ENCODE peak calls at places on chromosomes 13 and 19, in eight cellular contexts. M is CD4-positive, CD25-positive, alpha-beta regulatory T cell; D is SK-N-SH; H is K562; W is heart left ventricle; T is GM23338; E is Peyer's patch; R is Panc1. C is an unnamed sample.

GRCh38 chr19:6213266-6213595 is 66.5 kb downstream of the MLLT1 start:
- DNase-seq in M (no peak), D (peak), H (no peak), W (no peak), T (no peak), E (peak), R (no peak), C (no peak)

GRCh38 chr19:45350477-45351058 is 10.0 kb downstream of the KLC3 start:
- DNase-seq in M (no peak), D (peak), H (no peak), W (no peak), T (no peak), E (no peak), R (no peak), C (no peak)

GRCh38 chr13:113116871-113117271 is 5.7 kb upstream of the F10 start:
- DNase-seq in M (no peak), D (peak), H (no peak), W (no peak), T (no peak), E (no peak), R (no peak), C (peak)

GRCh38 chr13:21465710-21466160 is 6.6 kb upstream of the ZDHHC20 start:
- DNase-seq in M (no peak), D (no peak), H (no peak), W (no peak), T (peak), E (no peak), R (no peak), C (peak)

GRCh38 chr13:38657191-38657590 is 29.7 kb upstream of the FREM2 start:
- DNase-seq in M (no peak), D (no peak), H (no peak), W (no peak), T (no peak), E (no peak), R (no peak), C (no peak)

GRCh38 chr13:51681037-51681678 is 96.9 kb downstream of the WDFY2 start:
- DNase-seq in M (peak), D (no peak), H (no peak), W (no peak), T (no peak), E (no peak), R (peak), C (no peak)

GRCh38 chr19:33392341-33393285 is 19.1 kb downstream of the CEBPG start:
- DNase-seq in M (no peak), D (peak), H (no peak), W (no peak), T (no peak), E (peak), R (no peak), C (no peak)

GRCh38 chr19:1873524-1874473 is 10.4 kb upstream of the KLF16 start:
- DNase-seq in M (no peak), D (peak), H (peak), W (peak), T (no peak), E (no peak), R (no peak), C (no peak)

GRCh38 chr13:112238436-112238995 is 137.6 kb upstream of the SPACA7 start:
- DNase-seq in M (no peak), D (no peak), H (no peak), W (no peak), T (no peak), E (no peak), R (no peak), C (no peak)

GRCh38 chr19:48750771-48751504 is 1.5 kb downstream of the FUT1 start:
- DNase-seq in M (no peak), D (no peak), H (no peak), W (no peak), T (no peak), E (no peak), R (no peak), C (peak)

GRCh38 chr13:25267715-25268114 is 19.6 kb downstream of the MTMR6 start:
- DNase-seq in M (peak), D (peak), H (no peak), W (no peak), T (no peak), E (no peak), R (no peak), C (no peak)

GRCh38 chr13:110126391-110126961 is 180.5 kb downstream of the COL4A1 start:
- DNase-seq in M (no peak), D (no peak), H (no peak), W (peak), T (peak), E (no peak), R (no peak), C (peak)

GRCh38 chr19:50959731-50960500 is 7.1 kb upstream of the KLK5 start:
- DNase-seq in M (no peak), D (no peak), H (no peak), W (no peak), T (no peak), E (no peak), R (no peak), C (no peak)

GRCh38 chr19:16144216-16144581 is 714 bp downstream of the HSH2D start:
- DNase-seq in M (no peak), D (no peak), H (no peak), W (no peak), T (no peak), E (no peak), R (no peak), C (no peak)

GRCh38 chr13:28819046-28819747 is 942 bp upstream of the MTUS2 start:
- DNase-seq in M (no peak), D (no peak), H (no peak), W (no peak), T (peak), E (no peak), R (no peak), C (no peak)

GRCh38 chr13:32245555-32245954 is 69.6 kb downstream of the ZAR1L start:
- DNase-seq in M (no peak), D (no peak), H (no peak), W (no peak), T (no peak), E (no peak), R (no peak), C (no peak)

GRCh38 chr13:28181413-28181812 is 43.1 kb downstream of the PAN3 start:
- DNase-seq in M (no peak), D (no peak), H (no peak), W (no peak), T (no peak), E (no peak), R (peak), C (no peak)

GRCh38 chr19:57241181-57241580 is 749 bp downstream of the ZNF805 start:
- DNase-seq in M (no peak), D (peak), H (peak), W (no peak), T (peak), E (no peak), R (no peak), C (peak)

GRCh38 chr19:57244513-57244912 is 4.1 kb downstream of the ZNF805 start:
- DNase-seq in M (no peak), D (no peak), H (no peak), W (no peak), T (no peak), E (no peak), R (no peak), C (no peak)

GRCh38 chr19:57240311-57241090 is at the start of gene ZNF805:
- DNase-seq in M (peak), D (peak), H (peak), W (peak), T (peak), E (peak), R (peak), C (peak)

GRCh38 chr19:57242821-57243220 is 2.4 kb downstream of the ZNF805 start:
- DNase-seq in M (no peak), D (no peak), H (no peak), W (no peak), T (no peak), E (no peak), R (no peak), C (no peak)

DNA sequence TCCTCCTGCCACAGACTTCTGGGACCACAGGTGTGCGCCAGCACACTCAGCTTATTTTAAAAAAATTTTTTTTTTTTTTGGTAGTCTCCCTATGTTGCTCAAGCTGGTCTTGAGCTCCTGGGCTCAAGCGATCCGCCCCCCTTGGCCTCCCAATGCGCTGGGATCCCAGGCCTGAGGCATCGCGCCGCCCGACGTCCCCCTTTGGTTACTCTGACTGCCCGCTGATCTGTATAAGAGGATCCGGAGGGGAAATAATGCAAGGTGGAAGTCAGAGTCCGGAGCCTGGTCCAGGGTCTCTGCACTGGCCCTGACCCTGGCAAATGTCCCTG is 486 bp upstream of the ZNF805 start:
- DNase-seq in M (no peak), D (no peak), H (no peak), W (no peak), T (peak), E (no peak), R (no peak), C (no peak)
- H3K27ac ChIP-seq in M (peak), D (peak), H (peak), W (peak), T (peak), E (peak), R (peak), C (peak)

DNA sequence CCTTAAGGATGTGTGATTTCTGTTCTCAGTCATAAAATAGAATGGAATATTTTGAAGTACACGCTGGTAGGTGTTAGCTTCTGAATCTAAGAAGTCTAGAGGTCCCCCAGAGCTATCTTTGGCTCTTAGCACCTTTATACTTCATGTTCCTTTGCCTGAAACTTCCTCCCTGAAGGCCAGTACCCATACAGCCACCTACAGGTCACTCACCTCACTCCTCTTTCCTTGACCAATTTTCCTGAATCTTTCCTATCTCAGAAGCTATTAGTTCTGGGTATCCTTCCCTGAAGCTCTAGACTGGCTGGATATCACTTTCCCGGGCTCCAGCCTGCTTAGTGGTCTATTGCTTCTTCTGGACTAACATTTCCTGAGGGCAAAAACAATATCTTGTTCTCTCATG is 93.4 kb upstream of the EDNRB start:
- DNase-seq in M (no peak), D (no peak), H (no peak), W (no peak), T (no peak), E (no peak), R (no peak), C (peak)
- H3K27ac ChIP-seq in M (no peak), D (no peak), H (no peak), W (no peak), T (no peak), E (no peak), R (no peak), C (no peak)

GRCh38 chr19:7294571-7295212 is 478 bp upstream of the INSR start:
- DNase-seq in M (no peak), D (peak), H (peak), W (peak), T (peak), E (peak), R (no peak), C (peak)
- H3K27ac ChIP-seq in M (no peak), D (no peak), H (no peak), W (peak), T (no peak), E (peak), R (no peak), C (no peak)

GRCh38 chr19:38676023-38676877 is 28.8 kb downstream of the ACTN4 start:
- DNase-seq in M (no peak), D (no peak), H (peak), W (peak), T (no peak), E (no peak), R (no peak), C (no peak)

GRCh38 chr19:38678891-38679494 is 31.5 kb downstream of the ACTN4 start:
- DNase-seq in M (no peak), D (no peak), H (no peak), W (no peak), T (no peak), E (no peak), R (no peak), C (no peak)

GRCh38 chr19:38678217-38678890 is 30.9 kb downstream of the ACTN4 start:
- DNase-seq in M (peak), D (no peak), H (no peak), W (no peak), T (no peak), E (no peak), R (no peak), C (no peak)

GRCh38 chr19:38675611-38676010 is 28.2 kb downstream of the ACTN4 start:
- DNase-seq in M (peak), D (no peak), H (peak), W (no peak), T (no peak), E (peak), R (no peak), C (no peak)

DNA sequence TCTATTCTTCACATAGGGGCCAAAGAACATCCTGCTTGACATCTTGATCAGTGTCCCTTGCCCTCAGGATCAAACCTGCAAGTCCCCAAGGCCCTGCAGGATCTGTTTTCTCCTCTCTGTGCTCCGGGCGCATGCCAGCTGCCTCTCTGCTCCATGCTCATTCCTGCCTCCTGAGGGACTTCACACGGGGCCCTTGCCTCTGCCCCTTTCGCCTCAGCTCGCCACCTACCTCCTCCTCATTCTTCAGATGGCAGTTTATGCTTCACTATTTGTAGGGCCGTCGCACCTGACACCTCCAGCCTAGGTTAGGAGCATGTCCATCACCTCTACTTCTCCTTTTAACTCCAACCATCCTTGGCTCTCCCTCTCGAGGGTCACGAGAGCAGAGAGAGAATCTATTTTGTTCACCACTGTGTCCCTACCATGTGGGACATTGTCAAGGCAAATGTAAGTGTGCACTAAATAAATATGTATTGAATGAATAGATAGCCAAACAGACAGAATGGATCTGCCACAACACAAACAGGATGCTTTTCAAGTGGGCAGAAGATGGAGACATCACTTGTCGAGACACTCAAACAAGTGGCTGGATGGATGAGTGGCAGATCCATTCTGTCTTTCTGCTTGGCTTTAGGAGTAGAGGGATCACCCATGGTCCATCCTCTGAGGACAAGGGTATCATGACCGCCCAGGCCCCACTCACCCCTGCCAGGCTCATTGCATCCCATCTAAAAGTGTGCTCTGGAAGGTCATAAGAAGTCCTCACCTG is 29.6 kb downstream of the ACTN4 start:
- DNase-seq in M (no peak), D (no peak), H (no peak), W (no peak), T (no peak), E (no peak), R (no peak), C (no peak)
- H3K27ac ChIP-seq in M (peak), D (no peak), H (peak), W (peak), T (peak), E (peak), R (peak), C (no peak)

DNA sequence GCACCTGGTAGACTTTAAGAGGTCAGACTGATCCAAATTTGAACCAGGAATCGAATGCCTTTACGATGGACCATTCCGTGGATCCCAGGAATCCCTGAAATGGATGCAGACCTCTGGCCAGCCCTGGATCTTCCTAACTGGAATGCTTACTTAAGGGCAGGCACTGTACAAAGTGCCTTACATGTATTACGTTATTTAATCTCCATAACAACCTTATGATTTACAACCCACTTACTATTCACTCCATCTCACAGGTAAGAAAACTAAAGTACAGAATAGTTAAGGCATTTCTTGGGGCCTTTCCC is 93.6 kb downstream of the HSPH1 start:
- DNase-seq in M (no peak), D (no peak), H (no peak), W (no peak), T (no peak), E (no peak), R (no peak), C (no peak)
- H3K27ac ChIP-seq in M (no peak), D (no peak), H (no peak), W (no peak), T (no peak), E (no peak), R (no peak), C (no peak)

DNA sequence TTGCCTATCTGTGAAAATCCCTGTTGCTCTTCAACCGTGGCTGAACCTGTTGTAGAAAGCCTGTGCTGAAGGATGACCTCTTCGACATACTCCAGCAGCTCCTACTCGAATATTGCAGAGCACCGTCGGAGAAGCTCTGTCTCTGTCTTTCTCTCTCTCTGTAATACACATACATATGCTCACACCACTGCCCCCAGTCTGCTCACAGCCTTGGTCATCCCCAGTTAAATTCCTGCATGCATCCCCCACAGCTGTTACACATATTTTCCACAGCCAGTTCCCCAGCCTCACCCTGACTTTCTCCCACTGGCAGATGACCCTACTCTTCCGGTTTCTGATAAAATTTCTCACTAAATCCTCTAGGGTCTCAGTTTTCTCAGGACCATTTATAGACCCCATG is 204.3 kb upstream of the ARGLU1 start:
- DNase-seq in M (no peak), D (no peak), H (no peak), W (no peak), T (no peak), E (no peak), R (no peak), C (peak)
- H3K27ac ChIP-seq in M (no peak), D (no peak), H (no peak), W (no peak), T (no peak), E (no peak), R (no peak), C (no peak)

DNA sequence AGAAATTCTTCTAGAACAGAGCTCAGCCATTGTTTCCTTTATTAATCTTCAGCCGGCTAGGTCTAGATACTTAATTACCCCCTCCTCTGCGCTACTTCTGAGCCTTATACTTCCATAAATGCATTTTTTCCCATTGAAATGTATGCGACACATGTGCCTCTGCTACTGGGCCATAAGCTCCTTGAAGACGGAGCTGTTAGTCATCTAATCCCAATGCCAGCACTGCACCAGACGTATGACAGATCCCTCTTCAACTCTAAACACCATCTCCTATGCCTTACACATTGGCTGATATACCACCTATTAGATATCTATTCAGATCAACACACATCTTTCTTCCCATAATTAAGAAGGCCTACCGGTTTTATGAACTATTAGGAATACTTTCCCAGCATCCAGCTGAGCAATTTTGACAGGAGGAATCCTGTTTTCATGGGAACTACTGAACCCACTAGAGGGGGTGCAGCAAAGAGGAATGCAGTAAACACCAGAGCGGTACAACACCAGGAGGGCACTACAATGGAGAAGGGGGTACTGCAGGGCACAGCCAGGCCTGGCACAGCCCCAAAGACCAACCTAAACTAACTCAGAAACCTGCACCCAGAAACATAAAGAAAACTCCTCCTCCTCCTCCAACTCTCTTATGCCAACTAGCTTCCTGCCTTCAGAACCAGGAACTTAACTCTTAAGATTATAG is 18.8 kb downstream of the STK24 start:
- DNase-seq in M (no peak), D (no peak), H (no peak), W (no peak), T (no peak), E (no peak), R (no peak), C (no peak)
- H3K27ac ChIP-seq in M (no peak), D (no peak), H (no peak), W (no peak), T (peak), E (no peak), R (no peak), C (peak)

GRCh38 chr19:40642062-40642706 is 41.0 kb downstream of the LTBP4 start:
- DNase-seq in M (no peak), D (no peak), H (no peak), W (no peak), T (no peak), E (no peak), R (no peak), C (no peak)

GRCh38 chr19:40650749-40651305 is 39.6 kb downstream of the NUMBL start:
- DNase-seq in M (no peak), D (no peak), H (no peak), W (no peak), T (no peak), E (no peak), R (no peak), C (no peak)

GRCh38 chr19:40642757-40643325 is 41.7 kb downstream of the LTBP4 start:
- DNase-seq in M (no peak), D (no peak), H (no peak), W (no peak), T (no peak), E (no peak), R (no peak), C (no peak)

GRCh38 chr19:40641306-40641705 is 40.1 kb downstream of the LTBP4 start:
- DNase-seq in M (no peak), D (no peak), H (no peak), W (peak), T (no peak), E (no peak), R (no peak), C (no peak)

DNA sequence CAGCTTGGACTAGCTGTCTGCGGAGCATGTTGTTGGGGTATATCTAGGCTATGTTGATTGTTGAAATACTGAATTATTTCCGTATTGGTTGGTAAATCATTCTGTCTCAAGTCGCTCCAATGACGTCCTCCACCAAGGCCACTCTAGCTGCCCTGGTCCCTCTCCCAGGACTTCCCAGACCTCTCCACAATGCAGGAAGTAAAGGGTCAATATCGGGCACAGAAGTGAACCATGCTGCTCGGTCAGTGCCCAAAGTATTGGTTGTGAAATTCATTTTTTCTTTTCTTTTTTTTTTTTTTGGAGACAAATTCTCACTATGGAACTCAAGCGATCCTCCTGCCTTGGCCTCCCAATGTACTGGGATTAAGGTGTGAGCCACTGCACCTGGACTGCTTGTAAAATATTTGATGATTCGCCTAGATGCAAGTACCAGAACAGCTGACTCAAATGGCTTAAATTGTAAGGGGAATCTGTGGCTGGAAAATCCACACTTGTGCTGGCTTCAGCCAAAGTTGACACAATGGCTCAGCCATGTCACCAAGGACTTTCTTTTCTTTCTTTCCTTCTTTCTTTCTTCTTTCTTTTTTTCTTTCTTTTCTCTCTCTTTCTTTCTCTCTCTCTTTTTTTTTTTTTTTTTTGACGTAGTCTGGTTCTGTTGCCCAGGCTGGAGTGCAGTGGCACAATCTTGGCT is 43.7 kb downstream of the NUMBL start:
- DNase-seq in M (no peak), D (no peak), H (no peak), W (no peak), T (no peak), E (no peak), R (no peak), C (no peak)
- H3K27ac ChIP-seq in M (no peak), D (no peak), H (no peak), W (peak), T (no peak), E (peak), R (no peak), C (no peak)

C was measured in endodermal cell.